ENCODE peak calls at places on chromosomes 1 and 21, in seven cellular contexts. W, I, U, F, Y, L and R are unnamed samples.

GRCh38 chr1:22415489-22415888 is 36.2 kb upstream of the ZBTB40 start:
- DNase-seq in W (no peak), I (no peak), U (no peak), F (no peak), Y (no peak), L (no peak), R (no peak)

GRCh38 chr1:169712309-169712631 is 850 bp upstream of the SELL start:
- DNase-seq in W (no peak), I (no peak), U (no peak), F (no peak), Y (no peak), L (no peak), R (no peak)

GRCh38 chr1:230085178-230085515 is 18.1 kb downstream of the GALNT2 start:
- DNase-seq in W (no peak), I (no peak), U (no peak), F (no peak), Y (no peak), L (no peak), R (no peak)

GRCh38 chr1:50562106-50562505 is 138.9 kb upstream of the DMRTA2 start:
- DNase-seq in W (peak), I (no peak), U (no peak), F (no peak), Y (no peak), L (no peak), R (peak)

GRCh38 chr1:16126738-16127515 is 28.9 kb downstream of the EPHA2 start:
- DNase-seq in W (no peak), I (no peak), U (no peak), F (no peak), Y (no peak), L (no peak), R (no peak)

GRCh38 chr1:172180886-172181285 is 239.6 kb upstream of the C1orf105 start:
- DNase-seq in W (peak), I (peak), U (peak), F (peak), Y (peak), L (no peak), R (peak)

GRCh38 chr1:185998391-185998790 is 264.2 kb downstream of the HMCN1 start:
- DNase-seq in W (no peak), I (no peak), U (no peak), F (peak), Y (peak), L (no peak), R (no peak)

GRCh38 chr1:58041621-58042020 is 504.9 kb downstream of the OMA1 start:
- DNase-seq in W (no peak), I (no peak), U (no peak), F (no peak), Y (peak), L (no peak), R (no peak)

GRCh38 chr1:155122308-155122707 is 5.4 kb upstream of the EFNA1 start:
- DNase-seq in W (no peak), I (no peak), U (no peak), F (no peak), Y (no peak), L (no peak), R (no peak)

GRCh38 chr1:94061513-94062443 is 59.2 kb downstream of the ABCA4 start:
- DNase-seq in W (peak), I (peak), U (no peak), F (peak), Y (peak), L (peak), R (peak)

GRCh38 chr21:20970691-20971090 is 27.5 kb upstream of the NCAM2 start:
- DNase-seq in W (no peak), I (no peak), U (no peak), F (no peak), Y (no peak), L (no peak), R (no peak)

GRCh38 chr1:80917225-80917624 is 883.5 kb upstream of the ADGRL2 start:
- DNase-seq in W (no peak), I (no peak), U (no peak), F (no peak), Y (no peak), L (no peak), R (no peak)

GRCh38 chr1:68331117-68331865 is 99.0 kb upstream of the WLS start:
- DNase-seq in W (peak), I (no peak), U (no peak), F (no peak), Y (no peak), L (no peak), R (peak)

GRCh38 chr1:188128761-188129160 is 1300.0 kb downstream of the PLA2G4A start:
- DNase-seq in W (peak), I (no peak), U (no peak), F (no peak), Y (peak), L (no peak), R (peak)

GRCh38 chr1:91020967-91021685 is 709 bp downstream of the ZNF644 start:
- DNase-seq in W (peak), I (peak), U (peak), F (peak), Y (peak), L (peak), R (peak)

GRCh38 chr1:62528015-62528414 is 69.3 kb upstream of the ANGPTL3 start:
- DNase-seq in W (no peak), I (peak), U (no peak), F (no peak), Y (no peak), L (no peak), R (no peak)

GRCh38 chr1:2840036-2840809 is 38.7 kb upstream of the TTC34 start:
- DNase-seq in W (no peak), I (no peak), U (no peak), F (peak), Y (peak), L (no peak), R (no peak)

GRCh38 chr21:46045154-46045553 is 52.8 kb upstream of the COL6A2 start:
- DNase-seq in W (no peak), I (no peak), U (no peak), F (no peak), Y (no peak), L (no peak), R (no peak)

GRCh38 chr1:182781849-182782586 is 7.6 kb upstream of the NPL start:
- DNase-seq in W (peak), I (peak), U (peak), F (peak), Y (peak), L (peak), R (peak)

GRCh38 chr1:206133751-206134371 is 16.7 kb upstream of the AVPR1B start:
- DNase-seq in W (no peak), I (no peak), U (no peak), F (no peak), Y (no peak), L (no peak), R (peak)

GRCh38 chr1:27596261-27596660 is 7.7 kb downstream of the AHDC1 start:
- DNase-seq in W (no peak), I (peak), U (no peak), F (no peak), Y (no peak), L (no peak), R (no peak)

GRCh38 chr1:59691261-59691660 is 123.5 kb upstream of the HOOK1 start:
- DNase-seq in W (peak), I (peak), U (no peak), F (peak), Y (no peak), L (no peak), R (peak)

GRCh38 chr1:75542818-75543570 is 67.9 kb downstream of the SLC44A5 start:
- DNase-seq in W (no peak), I (no peak), U (no peak), F (no peak), Y (peak), L (no peak), R (no peak)

GRCh38 chr1:228807904-228808487 is 72.7 kb downstream of the RHOU start:
- DNase-seq in W (no peak), I (no peak), U (no peak), F (no peak), Y (no peak), L (no peak), R (no peak)

GRCh38 chr1:68782890-68783289 is 286.0 kb upstream of the DEPDC1 start:
- DNase-seq in W (no peak), I (no peak), U (no peak), F (no peak), Y (peak), L (no peak), R (no peak)

GRCh38 chr1:3198371-3199287 is 129.6 kb downstream of the PRDM16 start:
- DNase-seq in W (no peak), I (no peak), U (no peak), F (no peak), Y (no peak), L (no peak), R (no peak)

GRCh38 chr1:114335273-114335672 is 175.7 kb downstream of the TRIM33 start:
- DNase-seq in W (no peak), I (no peak), U (no peak), F (no peak), Y (no peak), L (no peak), R (no peak)

GRCh38 chr1:48341221-48341620 is 118.7 kb downstream of the SLC5A9 start:
- DNase-seq in W (no peak), I (no peak), U (no peak), F (no peak), Y (no peak), L (no peak), R (no peak)

GRCh38 chr1:14334336-14335176 is 263.9 kb upstream of the KAZN start:
- DNase-seq in W (peak), I (no peak), U (no peak), F (no peak), Y (no peak), L (no peak), R (peak)

GRCh38 chr1:231629132-231629531 is 2.5 kb downstream of the DISC1 start:
- DNase-seq in W (no peak), I (peak), U (no peak), F (peak), Y (no peak), L (no peak), R (no peak)

GRCh38 chr1:115089443-115090340 is at the start of gene TSPAN2:
- DNase-seq in W (peak), I (no peak), U (no peak), F (peak), Y (peak), L (no peak), R (peak)

GRCh38 chr1:116122955-116123757 is 12.0 kb downstream of the MAB21L3 start:
- DNase-seq in W (peak), I (no peak), U (no peak), F (no peak), Y (no peak), L (no peak), R (peak)

GRCh38 chr1:53195913-53196484 is 625 bp upstream of the CPT2 start:
- DNase-seq in W (no peak), I (no peak), U (no peak), F (no peak), Y (no peak), L (peak), R (no peak)

GRCh38 chr1:54795841-54796468 is 5.2 kb downstream of the TTC22 start:
- DNase-seq in W (no peak), I (no peak), U (no peak), F (no peak), Y (no peak), L (no peak), R (no peak)

GRCh38 chr21:31530918-31531705 is 128.4 kb upstream of the SOD1 start:
- DNase-seq in W (no peak), I (no peak), U (no peak), F (no peak), Y (no peak), L (no peak), R (no peak)

GRCh38 chr21:32423320-32423719 is 10.8 kb downstream of the EVA1C start:
- DNase-seq in W (peak), I (no peak), U (no peak), F (no peak), Y (no peak), L (no peak), R (peak)

GRCh38 chr21:38662224-38662568 is 143.5 kb upstream of the ETS2 start:
- DNase-seq in W (no peak), I (no peak), U (no peak), F (no peak), Y (peak), L (no peak), R (no peak)
- H3K4me3 ChIP-seq in W (no peak), I (no peak), U (no peak), F (no peak), Y (peak), L (no peak), R (no peak)

GRCh38 chr1:29121516-29121937 is 2.2 kb downstream of the TMEM200B start:
- DNase-seq in W (no peak), I (no peak), U (no peak), F (no peak), Y (peak), L (no peak), R (peak)
- H3K4me3 ChIP-seq in W (peak), I (no peak), U (no peak), F (peak), Y (peak), L (peak), R (peak)

GRCh38 chr1:24925082-24925779 is 4.8 kb downstream of the RUNX3 start:
- DNase-seq in W (no peak), I (no peak), U (peak), F (no peak), Y (no peak), L (no peak), R (no peak)

GRCh38 chr1:24927886-24928630 is 2.0 kb downstream of the RUNX3 start:
- DNase-seq in W (no peak), I (no peak), U (no peak), F (no peak), Y (peak), L (no peak), R (no peak)

GRCh38 chr1:24926596-24927249 is 3.4 kb downstream of the RUNX3 start:
- DNase-seq in W (no peak), I (no peak), U (no peak), F (no peak), Y (peak), L (no peak), R (peak)

GRCh38 chr1:24927473-24927872 is 2.6 kb downstream of the RUNX3 start:
- DNase-seq in W (no peak), I (no peak), U (no peak), F (no peak), Y (no peak), L (no peak), R (no peak)

DNA sequence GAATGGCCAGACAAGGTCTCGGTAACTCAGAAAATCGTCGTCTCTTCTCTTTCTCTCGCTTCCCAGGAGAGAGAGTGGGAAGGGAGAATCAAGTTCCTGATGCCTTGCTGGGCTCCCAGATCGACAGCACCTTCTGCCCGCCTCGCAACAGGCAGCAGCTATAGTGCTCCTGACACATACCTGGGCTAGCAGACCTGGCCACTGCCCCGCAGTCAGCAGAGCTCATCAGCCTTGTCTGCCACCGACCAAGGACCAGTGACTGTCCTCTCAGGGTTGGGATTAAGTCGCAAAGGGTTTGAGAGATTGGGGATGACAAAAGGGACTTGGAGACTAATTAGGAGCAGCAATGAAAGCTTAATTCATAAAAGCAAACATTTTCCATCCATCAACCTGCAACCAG is 4.1 kb downstream of the RUNX3 start:
- DNase-seq in W (no peak), I (no peak), U (no peak), F (no peak), Y (no peak), L (no peak), R (no peak)
- H3K4me3 ChIP-seq in W (no peak), I (no peak), U (peak), F (no peak), Y (peak), L (no peak), R (no peak)

DNA sequence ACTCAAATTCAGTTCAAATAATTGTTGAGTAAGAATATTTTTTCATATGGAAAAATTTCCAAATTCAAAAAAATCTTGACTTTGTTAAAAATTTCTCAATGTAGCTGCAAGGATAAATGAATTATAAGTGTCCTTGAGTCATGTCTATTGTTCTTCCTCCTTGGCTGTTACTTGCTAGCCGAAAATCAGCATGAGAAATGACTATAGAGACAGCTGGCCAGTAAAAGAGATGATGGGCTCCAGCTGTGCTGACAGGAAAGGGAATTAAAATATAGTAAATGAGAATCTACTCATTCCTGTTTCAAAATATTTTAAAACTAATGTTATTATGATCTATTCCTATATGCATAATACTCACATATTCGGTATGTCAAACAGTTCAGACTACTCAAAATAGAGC is 1292.6 kb downstream of the BRINP3 start:
- DNase-seq in W (no peak), I (no peak), U (no peak), F (no peak), Y (peak), L (no peak), R (no peak)
- H3K4me3 ChIP-seq in W (no peak), I (no peak), U (no peak), F (no peak), Y (no peak), L (no peak), R (no peak)

GRCh38 chr1:151837197-151837596 is 2.4 kb downstream of the C2CD4D start:
- DNase-seq in W (no peak), I (no peak), U (no peak), F (no peak), Y (no peak), L (no peak), R (no peak)

GRCh38 chr1:151837841-151838490 is 1.7 kb downstream of the C2CD4D start:
- DNase-seq in W (no peak), I (peak), U (peak), F (peak), Y (peak), L (no peak), R (peak)

GRCh38 chr1:151840421-151840820 is 801 bp upstream of the C2CD4D start:
- DNase-seq in W (no peak), I (no peak), U (no peak), F (no peak), Y (no peak), L (no peak), R (no peak)

GRCh38 chr1:151839457-151840409 is at the start of gene C2CD4D:
- DNase-seq in W (no peak), I (no peak), U (peak), F (no peak), Y (peak), L (no peak), R (no peak)

DNA sequence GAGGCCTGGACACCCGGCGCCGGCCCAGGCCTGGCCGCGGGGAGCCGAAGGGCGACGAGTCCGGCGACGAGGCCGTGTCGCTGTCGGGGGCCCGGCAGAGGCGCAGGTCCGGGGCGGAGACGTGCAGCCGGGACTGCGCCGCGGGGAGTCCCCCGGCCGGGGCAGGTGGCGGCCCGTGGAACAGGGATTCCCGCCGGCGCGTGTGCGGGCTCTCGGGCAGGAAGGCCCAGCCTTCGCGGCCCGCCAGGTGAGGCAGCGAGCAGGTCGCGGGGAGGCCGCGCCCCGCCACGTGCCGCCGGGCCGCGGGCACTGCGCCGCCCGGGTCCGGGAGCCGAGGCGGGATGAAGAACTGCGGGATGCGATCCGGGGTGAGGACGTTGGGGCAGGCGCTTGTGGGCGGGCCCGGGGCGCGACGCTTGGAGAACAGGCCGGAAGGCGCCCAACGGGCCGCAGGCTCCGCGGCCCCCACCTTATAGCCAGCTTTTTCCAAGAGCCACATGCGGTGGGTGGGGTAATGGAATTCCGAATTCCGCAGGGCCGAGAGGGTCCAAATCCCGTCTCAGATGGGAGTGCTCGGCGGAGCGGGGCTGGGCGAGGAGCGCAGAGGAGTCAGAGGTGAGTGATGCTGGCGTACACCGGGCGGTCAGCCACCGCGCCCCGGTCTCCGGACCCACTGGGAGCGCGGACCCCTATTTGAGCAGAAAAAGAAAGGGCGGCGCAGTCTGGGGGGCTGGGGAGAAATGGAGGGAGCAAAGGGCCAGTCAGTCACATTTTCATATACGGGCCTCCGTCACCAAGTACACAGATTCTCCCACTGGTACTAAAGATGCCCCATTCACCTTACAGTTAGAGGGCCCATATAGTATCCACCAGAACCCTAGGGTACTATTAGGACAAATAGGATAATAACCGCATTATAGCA is 868 bp downstream of the C2CD4D start:
- DNase-seq in W (no peak), I (no peak), U (no peak), F (no peak), Y (peak), L (no peak), R (no peak)
- H3K4me3 ChIP-seq in W (no peak), I (no peak), U (peak), F (peak), Y (peak), L (peak), R (no peak)

DNA sequence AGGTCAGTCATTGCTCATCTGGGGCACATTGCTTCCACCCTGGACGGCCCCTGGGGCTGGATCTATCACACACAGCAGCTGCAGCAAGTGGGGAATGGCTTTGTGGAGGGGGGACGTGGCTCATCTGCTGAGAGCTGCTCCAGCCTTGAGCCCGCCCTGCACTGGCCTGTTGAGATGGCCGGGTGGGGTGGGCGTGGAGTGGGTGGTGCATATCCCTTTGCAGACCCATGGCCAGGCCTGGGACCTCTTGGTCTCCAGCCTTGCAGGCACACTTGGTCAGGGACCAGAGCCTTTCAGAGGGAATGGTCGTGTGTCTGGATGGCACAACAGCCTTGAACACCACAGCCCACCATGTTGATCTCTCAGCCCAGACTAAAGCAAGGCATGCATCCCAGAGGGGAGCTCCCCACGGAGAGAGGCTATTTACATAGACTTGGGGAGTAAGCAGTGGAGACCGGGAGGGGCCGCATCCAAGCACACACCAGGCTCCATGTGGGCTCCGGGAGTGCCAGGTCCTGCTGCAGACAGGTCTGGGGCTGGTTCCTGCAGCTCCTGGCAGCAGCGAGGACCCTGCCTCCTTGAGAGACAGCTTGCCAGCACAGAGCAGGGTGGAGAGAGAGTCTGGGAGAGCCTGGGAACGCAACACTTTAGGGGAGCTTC is 52.8 kb upstream of the SELENON start:
- DNase-seq in W (no peak), I (no peak), U (no peak), F (no peak), Y (peak), L (no peak), R (no peak)
- H3K4me3 ChIP-seq in W (no peak), I (no peak), U (no peak), F (no peak), Y (no peak), L (no peak), R (no peak)